ENCODE peak calls at places on chromosomes 13 and 19, in seven cellular contexts. Q is PC-3, A is GM23248, M is neural progenitor cell, V is HCT116, Y is GM23338, J is MM.1S. G is an unnamed sample.

GRCh38 chr13:66414196-66414800 is 815.8 kb downstream of the PCDH9 start:
- DNase-seq in Q (peak), A (no peak), M (no peak), V (no peak), Y (no peak), J (no peak), G (no peak)

GRCh38 chr19:29001006-29001921 is 211.7 kb downstream of the UQCRFS1 start:
- DNase-seq in Q (no peak), A (peak), M (no peak), V (no peak), Y (no peak), J (no peak), G (no peak)

GRCh38 chr19:19371056-19371455 is 34.4 kb upstream of the GATAD2A start:
- DNase-seq in Q (peak), A (peak), M (no peak), V (peak), Y (no peak), J (no peak), G (no peak)

GRCh38 chr13:110254751-110255553 is 52.0 kb downstream of the COL4A1 start:
- DNase-seq in Q (no peak), A (no peak), M (no peak), V (no peak), Y (no peak), J (no peak), G (no peak)

GRCh38 chr19:35168261-35168660 is 13.7 kb downstream of the FXYD5 start:
- DNase-seq in Q (peak), A (peak), M (no peak), V (no peak), Y (no peak), J (no peak), G (no peak)

GRCh38 chr13:69458013-69458412 is 649.6 kb upstream of the ATXN8OS start:
- DNase-seq in Q (no peak), A (no peak), M (no peak), V (no peak), Y (no peak), J (no peak), G (no peak)

GRCh38 chr19:16441661-16442071 is 30.1 kb downstream of the EPS15L1 start:
- DNase-seq in Q (peak), A (peak), M (peak), V (no peak), Y (peak), J (no peak), G (peak)

GRCh38 chr19:52398091-52398461 is 427 bp downstream of the ZNF528 start:
- DNase-seq in Q (no peak), A (peak), M (peak), V (no peak), Y (peak), J (no peak), G (peak)

GRCh38 chr13:25688524-25688923 is 316.8 kb downstream of the ATP8A2 start:
- DNase-seq in Q (no peak), A (no peak), M (no peak), V (no peak), Y (no peak), J (no peak), G (no peak)

GRCh38 chr19:22602631-22603272 is 31.4 kb upstream of the ZNF492 start:
- DNase-seq in Q (no peak), A (no peak), M (no peak), V (no peak), Y (no peak), J (no peak), G (no peak)

GRCh38 chr13:26457212-26457611 is 100.3 kb upstream of the WASF3 start:
- DNase-seq in Q (peak), A (peak), M (no peak), V (no peak), Y (no peak), J (no peak), G (no peak)

GRCh38 chr19:44807162-44807561 is 1.7 kb upstream of the BCAM start:
- DNase-seq in Q (peak), A (peak), M (no peak), V (no peak), Y (peak), J (no peak), G (peak)

GRCh38 chr19:42088471-42089190 is 12.7 kb downstream of the ZNF574 start:
- DNase-seq in Q (no peak), A (peak), M (no peak), V (no peak), Y (no peak), J (no peak), G (no peak)

GRCh38 chr13:101529419-101529818 is 76.9 kb downstream of the ITGBL1 start:
- DNase-seq in Q (no peak), A (peak), M (no peak), V (no peak), Y (no peak), J (no peak), G (no peak)

GRCh38 chr19:18637644-18638630 is 1.1 kb downstream of the KLHL26 start:
- DNase-seq in Q (peak), A (no peak), M (no peak), V (peak), Y (peak), J (peak), G (peak)

GRCh38 chr19:35986664-35987570 is 8.1 kb upstream of the SDHAF1 start:
- DNase-seq in Q (no peak), A (peak), M (peak), V (no peak), Y (peak), J (no peak), G (peak)

GRCh38 chr13:38899581-38899980 is 91.0 kb downstream of the STOML3 start:
- DNase-seq in Q (no peak), A (no peak), M (no peak), V (no peak), Y (no peak), J (no peak), G (no peak)

GRCh38 chr13:27476943-27477681 is 26.7 kb upstream of the MTIF3 start:
- DNase-seq in Q (peak), A (peak), M (no peak), V (no peak), Y (no peak), J (peak), G (peak)

GRCh38 chr13:113430378-113431110 is 22.7 kb downstream of the ADPRHL1 start:
- DNase-seq in Q (no peak), A (no peak), M (no peak), V (no peak), Y (no peak), J (no peak), G (no peak)

GRCh38 chr19:17512574-17512939 is 1.1 kb downstream of the PGLS start:
- DNase-seq in Q (no peak), A (peak), M (no peak), V (no peak), Y (no peak), J (no peak), G (no peak)

GRCh38 chr13:110836600-110836903 is 78.3 kb downstream of the ANKRD10 start:
- DNase-seq in Q (no peak), A (no peak), M (no peak), V (no peak), Y (no peak), J (no peak), G (no peak)

GRCh38 chr19:56837892-56838679 is 2.4 kb downstream of the PEG3 start:
- DNase-seq in Q (peak), A (peak), M (no peak), V (no peak), Y (no peak), J (no peak), G (no peak)

GRCh38 chr19:34173145-34173956 is 1.0 kb downstream of the LSM14A start:
- DNase-seq in Q (peak), A (peak), M (peak), V (no peak), Y (peak), J (peak), G (peak)

GRCh38 chr19:36215276-36216171 is 618 bp downstream of the ZNF146 start:
- DNase-seq in Q (peak), A (peak), M (peak), V (no peak), Y (peak), J (no peak), G (peak)

GRCh38 chr19:45474941-45475516 is 7.2 kb downstream of the FOSB start:
- DNase-seq in Q (no peak), A (peak), M (no peak), V (no peak), Y (no peak), J (no peak), G (peak)

GRCh38 chr13:31772231-31772630 is 32.9 kb downstream of the RXFP2 start:
- DNase-seq in Q (no peak), A (no peak), M (no peak), V (no peak), Y (no peak), J (no peak), G (no peak)

GRCh38 chr19:35011737-35012682 is 11.9 kb downstream of the GRAMD1A start:
- DNase-seq in Q (no peak), A (no peak), M (no peak), V (no peak), Y (no peak), J (no peak), G (no peak)

GRCh38 chr19:35195822-35196221 is 32.7 kb downstream of the FAM187B start:
- DNase-seq in Q (no peak), A (peak), M (no peak), V (no peak), Y (no peak), J (no peak), G (peak)

GRCh38 chr13:90686438-90686837 is 661.0 kb upstream of the MIR17HG start:
- DNase-seq in Q (peak), A (peak), M (no peak), V (no peak), Y (no peak), J (no peak), G (no peak)

GRCh38 chr13:75271851-75272250 is 210.1 kb downstream of the TBC1D4 start:
- DNase-seq in Q (no peak), A (peak), M (no peak), V (no peak), Y (no peak), J (no peak), G (no peak)

GRCh38 chr13:77300176-77301141 is 26.4 kb downstream of the MYCBP2 start:
- DNase-seq in Q (peak), A (peak), M (no peak), V (no peak), Y (peak), J (no peak), G (peak)

GRCh38 chr13:34000955-34001354 is 183.0 kb downstream of the RFC3 start:
- DNase-seq in Q (no peak), A (no peak), M (no peak), V (no peak), Y (no peak), J (no peak), G (no peak)

GRCh38 chr19:5218255-5218855 is 122.3 kb downstream of the PTPRS start:
- DNase-seq in Q (no peak), A (no peak), M (no peak), V (no peak), Y (no peak), J (no peak), G (no peak)

GRCh38 chr19:12731337-12731736 is 3.1 kb downstream of the TRIR start:
- DNase-seq in Q (no peak), A (no peak), M (no peak), V (no peak), Y (no peak), J (no peak), G (no peak)

GRCh38 chr13:102097708-102098107 is 304.1 kb downstream of the FGF14 start:
- DNase-seq in Q (no peak), A (no peak), M (no peak), V (no peak), Y (no peak), J (no peak), G (no peak)

GRCh38 chr19:47227347-47228167 is 3.4 kb downstream of the BBC3 start:
- DNase-seq in Q (peak), A (peak), M (peak), V (peak), Y (peak), J (peak), G (peak)

GRCh38 chr13:99614465-99614885 is 113.2 kb downstream of the TM9SF2 start:
- DNase-seq in Q (no peak), A (no peak), M (no peak), V (no peak), Y (peak), J (peak), G (peak)

GRCh38 chr13:71218960-71219359 is 648.0 kb downstream of the DACH1 start:
- DNase-seq in Q (peak), A (no peak), M (peak), V (no peak), Y (peak), J (no peak), G (peak)

GRCh38 chr19:12996542-12997094 is 1.3 kb downstream of the NFIX start:
- DNase-seq in Q (peak), A (peak), M (peak), V (no peak), Y (peak), J (no peak), G (no peak)

GRCh38 chr13:51797664-51798488 is 6.1 kb downstream of the DHRS12 start:
- DNase-seq in Q (peak), A (peak), M (peak), V (peak), Y (peak), J (peak), G (peak)
- TF ChIP-seq EZH2phosphoT487 in Q (no peak), A (no peak), M (no peak), V (no peak), Y (no peak), J (no peak), G (no peak)

GRCh38 chr13:73661687-73662425 is 472.3 kb downstream of the KLF12 start:
- DNase-seq in Q (no peak), A (no peak), M (no peak), V (no peak), Y (no peak), J (no peak), G (no peak)

GRCh38 chr13:73661066-73661465 is 473.1 kb downstream of the KLF12 start:
- DNase-seq in Q (no peak), A (no peak), M (no peak), V (no peak), Y (no peak), J (no peak), G (no peak)

GRCh38 chr13:73657821-73658540 is 476.2 kb downstream of the KLF12 start:
- DNase-seq in Q (no peak), A (peak), M (no peak), V (no peak), Y (no peak), J (no peak), G (no peak)

GRCh38 chr13:73656863-73657262 is 477.3 kb downstream of the KLF12 start:
- DNase-seq in Q (peak), A (peak), M (no peak), V (no peak), Y (no peak), J (no peak), G (no peak)

GRCh38 chr13:73658639-73659038 is 475.6 kb downstream of the KLF12 start:
- DNase-seq in Q (no peak), A (no peak), M (no peak), V (no peak), Y (no peak), J (no peak), G (no peak)
- H2AFZ ChIP-seq in Q (no peak), A (no peak), M (no peak), V (no peak), Y (no peak), J (no peak), G (no peak)

DNA sequence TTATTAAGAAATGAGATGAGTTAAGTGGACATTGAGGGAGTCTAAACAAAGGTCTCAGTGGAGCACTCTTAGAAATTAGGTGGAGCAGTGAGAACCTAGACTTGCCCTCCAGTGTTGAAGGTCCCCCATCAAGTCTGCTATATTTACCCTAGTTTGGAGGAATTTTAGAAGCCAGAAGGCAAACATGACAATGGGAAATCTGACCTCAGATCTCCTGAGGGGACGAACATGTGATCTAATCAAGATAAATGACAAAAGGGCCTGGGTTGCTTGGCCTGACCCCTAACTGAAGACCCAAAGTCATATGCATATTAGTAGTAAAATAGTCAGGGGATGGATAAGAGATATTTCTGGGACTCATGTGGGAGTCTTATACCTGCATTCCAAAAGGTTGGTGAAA is 7.9 kb downstream of the SIGLECL1 start:
- DNase-seq in Q (no peak), A (no peak), M (no peak), V (no peak), Y (peak), J (no peak), G (no peak)
- TF ChIP-seq EZH2 in Q (no peak), A (no peak), M (no peak), V (no peak), Y (no peak), J (no peak), G (no peak)

DNA sequence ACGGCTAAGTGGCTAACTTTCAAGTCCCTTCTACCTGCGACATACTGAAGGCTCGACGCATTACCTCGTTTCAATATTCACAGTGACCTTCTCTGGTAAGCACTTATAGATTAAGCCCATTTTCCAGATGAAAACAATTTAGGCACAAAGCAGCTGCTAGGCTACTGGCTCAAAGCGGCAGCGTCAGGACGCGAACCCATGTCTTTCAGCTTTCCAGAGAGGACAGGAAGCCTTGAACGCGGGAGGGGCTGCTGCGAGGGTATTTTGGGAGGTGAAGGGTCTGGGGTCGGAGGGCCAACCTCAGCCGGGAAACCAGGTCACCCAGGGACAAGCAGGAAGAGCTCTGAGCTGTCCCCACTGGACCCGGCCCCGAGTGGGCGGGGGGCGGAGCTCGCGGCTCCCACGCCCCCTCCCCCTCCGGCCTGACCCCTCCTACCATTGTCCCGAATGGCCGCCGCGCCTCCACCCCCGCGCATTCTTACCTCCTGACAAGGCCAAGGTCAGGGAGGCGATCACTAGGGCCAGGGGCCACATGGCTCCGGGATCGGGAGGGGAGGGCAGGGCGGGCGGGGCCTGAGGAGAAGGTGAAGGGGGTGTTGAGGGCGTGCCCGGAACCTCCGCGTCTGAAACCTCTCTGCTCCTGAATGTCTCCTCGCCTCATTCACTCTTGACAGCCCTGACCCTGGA is at the start of gene KLK13:
- DNase-seq in Q (no peak), A (peak), M (peak), V (peak), Y (peak), J (no peak), G (peak)
- TF ChIP-seq EZH2phosphoT487 in Q (no peak), A (no peak), M (no peak), V (no peak), Y (no peak), J (no peak), G (no peak)

DNA sequence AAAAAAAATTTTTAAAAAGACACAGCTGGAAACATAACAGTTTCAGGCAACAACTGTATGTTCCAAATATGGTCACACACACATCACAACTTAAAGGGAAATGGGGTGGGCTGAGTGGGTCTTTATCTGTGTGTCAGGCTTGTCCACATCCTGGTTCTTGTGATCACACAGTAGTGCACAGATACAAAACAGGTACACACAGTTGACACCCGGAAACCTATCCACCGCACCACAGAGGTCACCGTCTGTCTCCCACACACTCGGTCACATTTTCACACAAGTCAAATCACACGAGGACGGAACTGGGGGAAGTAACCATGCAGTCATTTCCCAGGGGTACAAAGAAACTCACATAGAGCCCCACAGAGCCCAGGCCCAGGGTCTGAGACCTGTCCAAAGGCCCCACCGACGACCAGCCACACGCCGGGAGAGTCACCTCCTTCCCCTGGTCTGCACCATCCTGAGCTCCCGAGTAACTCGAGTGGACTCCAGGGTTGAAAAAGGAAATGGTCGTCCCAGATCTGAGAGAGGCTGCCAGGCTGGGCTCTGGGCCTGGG is 1.4 kb upstream of the PPAN start:
- DNase-seq in Q (no peak), A (no peak), M (no peak), V (no peak), Y (no peak), J (no peak), G (no peak)
- H2AFZ ChIP-seq in Q (no peak), A (peak), M (peak), V (peak), Y (peak), J (no peak), G (no peak)

DNA sequence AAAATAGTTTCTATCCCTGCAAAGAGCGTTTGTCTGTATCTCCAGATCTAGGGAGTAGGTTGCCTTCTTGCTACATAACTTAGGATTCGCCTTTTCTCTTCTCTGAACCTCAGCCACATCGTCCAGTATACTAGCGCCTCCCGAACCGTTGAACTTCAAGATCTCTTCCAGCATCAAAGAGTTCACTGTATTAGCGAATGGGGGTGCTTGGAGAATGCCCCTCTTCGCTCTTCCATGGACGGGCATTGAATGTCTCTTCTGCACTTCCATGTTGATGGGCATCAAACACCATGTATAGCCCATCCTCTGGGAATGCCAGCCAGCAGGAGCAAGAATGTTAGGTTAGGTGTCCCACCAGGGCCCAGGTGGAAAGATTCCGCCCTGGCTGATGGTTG is 570 bp upstream of the OXGR1 start:
- DNase-seq in Q (no peak), A (no peak), M (no peak), V (no peak), Y (peak), J (no peak), G (no peak)
- TF ChIP-seq EZH2 in Q (no peak), A (no peak), M (peak), V (no peak), Y (no peak), J (no peak), G (no peak)

GRCh38 chr13:41971848-41972247 is 10.9 kb upstream of the VWA8 start:
- DNase-seq in Q (no peak), A (no peak), M (no peak), V (no peak), Y (no peak), J (no peak), G (no peak)
- TF ChIP-seq EZH2phosphoT487 in Q (no peak), A (no peak), M (no peak), V (no peak), Y (no peak), J (no peak), G (no peak)

G was measured in hepatocyte.